ENCODE peak calls at places on chromosomes 5 and 9, in five cellular contexts. Z, E, Q, K and I are unnamed samples.

GRCh38 chr9:89457376-89457855 is 40.5 kb downstream of the SEMA4D start:
- DNase-seq in Z (no peak), E (no peak), Q (no peak), K (no peak), I (no peak)

GRCh38 chr9:129720181-129720864 is 32.5 kb downstream of the PTGES start:
- DNase-seq in Z (no peak), E (no peak), Q (peak; percentile 64), K (no peak), I (no peak)

GRCh38 chr9:121169094-121169601 is 32.5 kb downstream of the RAB14 start:
- DNase-seq in Z (no peak), E (peak; percentile 33), Q (peak; percentile 18), K (peak; percentile 3), I (no peak)

GRCh38 chr5:2492476-2492875 is 259.0 kb downstream of the IRX2 start:
- DNase-seq in Z (no peak), E (no peak), Q (no peak), K (no peak), I (no peak)

GRCh38 chr5:137731201-137731600 is 4.7 kb downstream of the KLHL3 start:
- DNase-seq in Z (no peak), E (no peak), Q (no peak), K (no peak), I (no peak)

GRCh38 chr5:55004728-55005127 is 19.3 kb upstream of the GZMK start:
- DNase-seq in Z (no peak), E (no peak), Q (no peak), K (no peak), I (no peak)

GRCh38 chr5:168579206-168579986 is at the start of gene PANK3:
- DNase-seq in Z (peak; percentile 99), E (peak; percentile 99), Q (peak; percentile 98), K (peak; percentile 98), I (peak; percentile 100)

GRCh38 chr5:118653155-118653554 is 335.2 kb downstream of the DTWD2 start:
- DNase-seq in Z (no peak), E (no peak), Q (no peak), K (no peak), I (no peak)

GRCh38 chr5:82332064-82332855 is 54.1 kb upstream of the RPS23 start:
- DNase-seq in Z (no peak), E (no peak), Q (no peak), K (peak; percentile 57), I (no peak)

GRCh38 chr5:154038241-154038603 is 488 bp downstream of the FAM114A2 start:
- DNase-seq in Z (no peak), E (peak; percentile 31), Q (no peak), K (no peak), I (peak; percentile 44)

GRCh38 chr9:34133436-34133949 is 7.0 kb upstream of the DCAF12 start:
- DNase-seq in Z (no peak), E (no peak), Q (no peak), K (peak; percentile 35), I (no peak)

GRCh38 chr5:174338204-174339010 is 292.9 kb downstream of the NSG2 start:
- DNase-seq in Z (peak; percentile 31), E (peak; percentile 56), Q (no peak), K (peak; percentile 85), I (peak; percentile 84)

GRCh38 chr9:132506907-132507669 is 75.3 kb upstream of the BARHL1 start:
- DNase-seq in Z (no peak), E (no peak), Q (no peak), K (no peak), I (no peak)

GRCh38 chr9:7094576-7094975 is 336.8 kb downstream of the KDM4C start:
- DNase-seq in Z (no peak), E (no peak), Q (no peak), K (no peak), I (no peak)